ENCODE peak calls at places on chromosomes 13 and 19, in eight cellular contexts. O is T-helper 17 cell, B is body of pancreas, D is PC-3, R is fibroblast of lung, F is cardiac muscle cell, U is tibial nerve, S is endodermal cell. C is an unnamed sample. For H3K9me3, the result is how much of the 10 kb centered on the place peaks cover.

GRCh38 chr13:75285310-75285709 is 196.7 kb downstream of the TBC1D4 start:
- DNase-seq in R (no peak), B (no peak), S (no peak), O (no peak), U (no peak), D (no peak), F (no peak), C (no peak)

GRCh38 chr13:44396963-44397580 is 23.4 kb downstream of the SERP2 start:
- DNase-seq in U (no peak), O (no peak), S (peak), B (no peak), R (peak), D (no peak), F (peak), C (no peak)

GRCh38 chr19:33535176-33535575 is 13.6 kb upstream of the PEPD start:
- DNase-seq in D (no peak), R (peak), U (no peak), B (no peak), F (no peak), S (no peak), O (no peak), C (no peak)

GRCh38 chr19:55165952-55166529 is 372 bp downstream of the DNAAF3 start:
- DNase-seq in O (no peak), R (peak), B (peak), F (peak), S (peak), D (peak), U (no peak), C (no peak)

GRCh38 chr13:105530468-105530867 is 1005.0 kb downstream of the EFNB2 start:
- DNase-seq in B (no peak), R (no peak), U (no peak), O (no peak), D (no peak), S (no peak), F (no peak), C (no peak)

GRCh38 chr19:32067686-32068085 is 277.7 kb upstream of the ZNF507 start:
- DNase-seq in O (no peak), F (no peak), U (no peak), D (no peak), B (no peak), S (peak), R (no peak), C (no peak)

GRCh38 chr19:31278555-31279435 is 70.4 kb downstream of the TSHZ3 start:
- DNase-seq in S (no peak), F (no peak), B (no peak), D (no peak), U (no peak), R (no peak), O (no peak), C (no peak)

GRCh38 chr13:100438059-100438788 is 150.4 kb downstream of the GGACT start:
- DNase-seq in R (no peak), D (no peak), O (no peak), U (no peak), S (no peak), B (no peak), F (no peak), C (no peak)

GRCh38 chr19:45113628-45114027 is 20.6 kb downstream of the PPP1R37 start:
- DNase-seq in D (peak), S (no peak), O (no peak), R (no peak), U (no peak), B (no peak), F (no peak), C (no peak)

GRCh38 chr13:52726258-52726657 is 13.4 kb downstream of the CNMD start:
- DNase-seq in B (no peak), U (no peak), R (no peak), D (no peak), F (no peak), O (no peak), S (no peak), C (no peak)

GRCh38 chr13:27200413-27201066 is 28.9 kb upstream of the USP12 start:
- DNase-seq in O (no peak), U (no peak), D (peak), R (peak), F (no peak), S (no peak), B (no peak), C (no peak)

GRCh38 chr13:55553736-55554135 is 1587.0 kb upstream of the PRR20A start:
- DNase-seq in D (no peak), B (no peak), S (no peak), U (no peak), F (no peak), R (no peak), O (no peak), C (no peak)

DNA sequence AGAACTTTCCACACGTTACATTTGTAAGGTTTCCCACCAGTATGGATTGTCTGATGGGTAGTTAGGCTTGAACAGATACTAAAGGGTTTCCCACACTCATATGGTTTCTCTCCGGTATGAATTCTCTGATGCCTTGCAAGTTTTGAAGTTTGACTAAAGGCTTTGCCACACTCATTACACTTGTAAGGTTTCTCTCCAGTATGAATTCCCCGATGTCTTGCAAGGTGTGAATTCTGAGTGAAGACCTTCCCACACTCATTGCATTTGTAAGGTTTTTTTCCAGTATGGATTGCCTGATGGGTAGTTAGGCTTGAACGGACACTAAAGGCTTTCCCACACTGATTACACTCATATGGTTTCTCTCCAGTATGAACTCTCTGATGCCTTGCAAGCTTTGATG is 7.6 kb upstream of the ZNF415 start:
- DNase-seq in S (no peak), R (no peak), D (no peak), U (no peak), F (no peak), O (no peak), B (no peak), C (no peak)
- H3K9me3 ChIP-seq in S (half or more), R (under half), D (half or more), U (half or more), F (under half), O (under half), B (under half), C (half or more)

DNA sequence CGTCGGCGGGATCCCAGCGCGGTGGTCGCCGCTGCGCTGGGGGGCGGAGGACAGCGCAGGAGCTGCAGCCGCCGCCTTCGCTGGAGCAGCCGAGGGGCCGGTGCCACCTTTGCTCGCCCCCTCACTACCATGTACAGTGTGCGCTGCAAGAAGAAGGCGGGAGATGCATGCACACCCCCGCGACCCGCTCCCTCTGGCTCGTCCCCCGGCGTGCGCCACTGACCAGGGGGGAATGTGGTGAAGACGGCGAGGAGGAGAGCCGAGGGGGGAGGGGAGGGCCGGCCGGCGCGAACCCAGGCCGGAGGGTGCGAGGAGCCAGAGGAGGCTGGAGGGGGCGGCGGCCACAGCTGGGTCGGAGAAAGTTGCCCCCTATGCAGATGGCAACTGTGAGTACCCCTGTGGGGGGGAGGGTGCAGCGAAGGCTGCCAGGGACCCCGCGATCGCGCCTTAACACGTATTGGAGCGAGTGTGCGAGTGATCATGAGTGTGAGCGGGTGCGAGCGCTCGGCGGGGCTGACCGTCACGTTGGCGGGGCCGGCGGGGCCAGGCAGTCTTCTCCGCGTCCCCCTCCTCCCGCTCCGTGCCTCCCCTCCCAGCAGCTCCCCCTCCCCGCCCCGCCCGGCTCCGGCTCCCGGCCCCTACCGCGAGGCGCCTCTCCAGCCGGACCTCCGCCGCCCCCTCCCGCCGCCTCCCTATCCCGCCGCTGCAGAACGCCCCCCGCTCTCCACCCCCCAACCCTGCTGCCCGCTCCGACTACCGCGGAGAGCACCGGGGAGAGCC is 843 bp downstream of the SLITRK5 start:
- DNase-seq in R (no peak), S (peak), U (no peak), D (no peak), B (no peak), O (no peak), F (no peak), C (no peak)
- H3K9me3 ChIP-seq in R (under half), S (under half), U (under half), D (under half), B (under half), O (under half), F (under half), C (under half)

DNA sequence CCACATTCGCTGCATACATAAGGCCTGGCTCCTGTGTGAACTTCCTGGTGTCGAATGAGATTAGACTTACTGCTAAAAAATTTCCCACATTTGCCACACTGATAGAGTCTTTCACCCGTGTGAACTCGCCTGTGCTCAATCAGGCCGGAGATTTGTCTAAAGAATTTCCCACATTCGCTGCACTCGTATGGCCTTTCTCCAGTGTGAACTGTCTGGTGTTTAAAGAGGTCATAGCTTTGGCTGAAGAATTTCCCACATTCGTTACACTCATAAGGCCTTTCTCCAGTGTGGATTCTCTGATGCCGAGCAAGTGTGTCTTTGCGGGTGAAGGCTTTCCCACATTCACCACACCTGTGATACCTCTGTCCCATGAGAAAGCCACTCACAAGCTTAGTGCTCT is 6.5 kb downstream of the ZNF671 start:
- DNase-seq in S (no peak), F (no peak), O (no peak), U (no peak), B (no peak), R (no peak), D (no peak), C (no peak)
- H3K9me3 ChIP-seq in S (under half), F (under half), O (under half), U (half or more), B (under half), R (under half), D (under half), C (half or more)

GRCh38 chr19:15570420-15570819 is 44.6 kb upstream of the CYP4F8 start:
- DNase-seq in O (no peak), D (no peak), F (no peak), S (no peak), U (no peak), B (no peak), R (no peak), C (no peak)
- H3K9me3 ChIP-seq in O (under half), D (under half), F (under half), S (half or more), U (under half), B (under half), R (under half), C (under half)

C was measured in CD4-positive, alpha-beta T cell.